ENCODE peak calls at places on chromosomes 7 and 10, in four cellular contexts. N, F, O and P are unnamed samples.

GRCh38 chr7:7867835-7868234 is 100.8 kb upstream of the GLCCI1 start:
- DNase-seq in N (no peak), F (no peak), O (no peak), P (no peak)

GRCh38 chr10:110893559-110894179 is 21.9 kb downstream of the PDCD4 start:
- DNase-seq in N (peak), F (peak), O (no peak), P (peak)

GRCh38 chr7:16524332-16524731 is 2.3 kb upstream of the LRRC72 start:
- DNase-seq in N (no peak), F (no peak), O (no peak), P (no peak)

GRCh38 chr7:48087349-48087748 is 1.7 kb upstream of the UPP1 start:
- DNase-seq in N (peak), F (no peak), O (no peak), P (peak)

GRCh38 chr10:112842832-112843360 is 107.2 kb upstream of the TCF7L2 start:
- DNase-seq in N (peak), F (no peak), O (no peak), P (peak)

GRCh38 chr10:58280982-58281752 is 12.2 kb downstream of the CISD1 start:
- DNase-seq in N (no peak), F (no peak), O (no peak), P (no peak)

GRCh38 chr7:100867040-100867795 is at the start of gene TRIP6:
- DNase-seq in N (peak), F (no peak), O (no peak), P (peak)

GRCh38 chr10:26503911-26504310 is 65.8 kb downstream of the APBB1IP start:
- DNase-seq in N (no peak), F (no peak), O (no peak), P (no peak)

GRCh38 chr7:73626814-73627213 is 2.5 kb upstream of the MLXIPL start:
- DNase-seq in N (no peak), F (no peak), O (no peak), P (no peak)